ENCODE peak calls at places on chromosome 15, in eight cellular contexts. G is NCI-H524; E is activated CD4-positive, alpha-beta memory T cell treated with anti-CD3 and anti-CD28 coated beads for 36 hours; F is body of pancreas; J is AG04449; H is SW480; D is ELR; S is GM13976. T is an unnamed sample.

GRCh38 chr15:64461577-64462162 is 1.3 kb downstream of the ZNF609 start:
- DNase-seq in S (peak), G (no peak), J (no peak), H (no peak), D (no peak), E (peak), F (no peak), T (peak)

GRCh38 chr15:60218256-60218655 is 179.5 kb downstream of the ANXA2 start:
- DNase-seq in D (no peak), S (no peak), J (no peak), H (no peak), E (no peak), G (no peak), F (no peak), T (no peak)

GRCh38 chr15:58900628-58901027 is 32.9 kb downstream of the SLTM start:
- DNase-seq in H (no peak), E (no peak), G (no peak), D (no peak), J (no peak), S (no peak), F (no peak), T (no peak)

GRCh38 chr15:56957812-56958406 is 39.5 kb downstream of the TCF12 start:
- DNase-seq in F (no peak), G (no peak), J (no peak), H (no peak), D (no peak), S (no peak), E (no peak), T (no peak)

GRCh38 chr15:63826513-63826912 is 7.2 kb downstream of the HERC1 start:
- DNase-seq in J (no peak), H (peak), S (no peak), F (no peak), D (peak), G (no peak), E (no peak), T (peak)

GRCh38 chr15:71137138-71137518 is 21.9 kb downstream of the THSD4 start:
- DNase-seq in S (no peak), D (no peak), E (no peak), H (no peak), J (no peak), G (no peak), F (peak), T (no peak)

GRCh38 chr15:45802140-45802539 is 167.3 kb downstream of the SQOR start:
- DNase-seq in F (no peak), H (peak), D (no peak), S (no peak), E (no peak), J (no peak), G (no peak), T (peak)

GRCh38 chr15:29124581-29125381 is 144.8 kb downstream of the NSMCE3 start:
- DNase-seq in E (no peak), D (peak), F (no peak), S (no peak), H (no peak), G (no peak), J (peak), T (no peak)

GRCh38 chr15:51600114-51600513 is 22.5 kb downstream of the DMXL2 start:
- DNase-seq in F (no peak), D (peak), E (peak), G (no peak), H (peak), S (no peak), J (no peak), T (peak)

GRCh38 chr15:40441736-40442531 is 1.2 kb downstream of the BAHD1 start:
- DNase-seq in E (peak), F (no peak), J (no peak), D (no peak), G (no peak), H (no peak), S (peak), T (no peak)

GRCh38 chr15:31361764-31362120 is 35.1 kb downstream of the KLF13 start:
- DNase-seq in E (no peak), D (no peak), F (no peak), H (no peak), J (no peak), S (no peak), G (no peak), T (no peak)

GRCh38 chr15:49887604-49888340 is 231.3 kb downstream of the ATP8B4 start:
- DNase-seq in H (no peak), G (no peak), E (no peak), D (no peak), J (no peak), S (no peak), F (no peak), T (no peak)

GRCh38 chr15:40766906-40767837 is 2.6 kb upstream of the C15orf62 start:
- DNase-seq in J (no peak), S (no peak), G (no peak), F (no peak), H (no peak), D (peak), E (no peak), T (peak)

GRCh38 chr15:89462198-89462912 is 34.0 kb downstream of the RHCG start:
- DNase-seq in S (no peak), G (no peak), J (no peak), E (no peak), D (peak), H (peak), F (peak), T (peak)

GRCh38 chr15:92097473-92098178 is 244.1 kb downstream of the SLCO3A1 start:
- DNase-seq in J (no peak), H (peak), G (no peak), E (peak), S (peak), F (peak), D (peak), T (peak)

GRCh38 chr15:89888214-89888804 is 5.5 kb downstream of the AP3S2 start:
- DNase-seq in J (peak), E (no peak), S (no peak), G (peak), D (peak), H (peak), F (peak), T (peak)

GRCh38 chr15:72585659-72586058 is 68.8 kb upstream of the GOLGA6B start:
- DNase-seq in J (no peak), H (no peak), E (no peak), G (no peak), S (no peak), D (peak), F (no peak), T (peak)

GRCh38 chr15:69067296-69067695 is 52.8 kb downstream of the NOX5 start:
- DNase-seq in J (no peak), F (no peak), D (no peak), S (no peak), E (no peak), G (peak), H (no peak), T (no peak)

GRCh38 chr15:73150831-73151230 is 98.6 kb downstream of the NEO1 start:
- DNase-seq in S (no peak), H (no peak), F (no peak), G (no peak), J (no peak), D (no peak), E (no peak), T (no peak)

GRCh38 chr15:66249623-66250174 is 3.9 kb downstream of the MEGF11 start:
- DNase-seq in G (no peak), J (no peak), E (no peak), H (no peak), S (no peak), D (no peak), F (no peak), T (no peak)

GRCh38 chr15:62250176-62250575 is 85.1 kb upstream of the C2CD4B start:
- DNase-seq in G (peak), D (no peak), F (no peak), J (no peak), E (no peak), H (no peak), S (no peak), T (no peak)

GRCh38 chr15:23397779-23398178 is 43.2 kb downstream of the GOLGA8S start:
- DNase-seq in E (no peak), F (no peak), H (no peak), J (no peak), D (no peak), S (no peak), G (no peak), T (no peak)

GRCh38 chr15:99440551-99441426 is 125.0 kb upstream of the MEF2A start:
- DNase-seq in S (peak), F (peak), G (peak), H (no peak), J (no peak), E (no peak), D (no peak), T (no peak)

GRCh38 chr15:27796405-27797085 is 302.6 kb downstream of the OCA2 start:
- DNase-seq in S (no peak), H (no peak), E (no peak), J (no peak), F (no peak), G (no peak), D (no peak), T (no peak)

GRCh38 chr15:77144028-77144427 is 73.1 kb upstream of the TSPAN3 start:
- DNase-seq in G (no peak), S (no peak), J (peak), D (peak), E (no peak), F (no peak), H (no peak), T (no peak)

GRCh38 chr15:38818156-38818745 is 253.6 kb upstream of the RASGRP1 start:
- DNase-seq in S (no peak), H (no peak), G (no peak), J (no peak), D (no peak), E (no peak), F (no peak), T (no peak)

GRCh38 chr15:100959066-100960050 is 40.2 kb downstream of the LRRK1 start:
- DNase-seq in G (no peak), F (no peak), H (no peak), J (no peak), S (no peak), E (no peak), D (peak), T (no peak)

GRCh38 chr15:98177950-98178848 is 217.7 kb downstream of the ARRDC4 start:
- DNase-seq in H (peak), D (peak), E (peak), F (peak), J (peak), G (peak), S (peak), T (peak)

GRCh38 chr15:98826658-98827057 is 178.3 kb downstream of the IGF1R start:
- DNase-seq in D (no peak), E (no peak), S (no peak), G (no peak), J (no peak), F (no peak), H (no peak), T (no peak)

GRCh38 chr15:82966671-82967071 is 14.2 kb upstream of the HOMER2 start:
- DNase-seq in J (no peak), D (no peak), E (peak), S (no peak), G (no peak), F (no peak), H (no peak), T (no peak)

GRCh38 chr15:26179906-26180305 is 316.8 kb upstream of the ATP10A start:
- DNase-seq in G (peak), H (peak), J (no peak), S (no peak), E (no peak), D (no peak), F (no peak), T (peak)

GRCh38 chr15:23565395-23566069 is at the start of gene MKRN3:
- DNase-seq in S (no peak), D (peak), H (peak), G (peak), J (peak), F (peak), E (peak), T (no peak)

GRCh38 chr15:48493084-48493762 is 152.3 kb downstream of the FBN1 start:
- DNase-seq in E (no peak), S (no peak), H (no peak), F (no peak), J (peak), D (peak), G (no peak), T (peak)

GRCh38 chr15:73928971-73929627 is 2.8 kb downstream of the LOXL1 start:
- DNase-seq in E (no peak), H (no peak), J (no peak), S (no peak), D (no peak), F (no peak), G (peak), T (no peak)

GRCh38 chr15:45351229-45351628 is 27.1 kb downstream of the GATM start:
- DNase-seq in D (no peak), J (no peak), H (no peak), G (no peak), E (no peak), F (no peak), S (no peak), T (no peak)

GRCh38 chr15:71106802-71107500 is 8.3 kb upstream of the THSD4 start:
- DNase-seq in J (no peak), G (no peak), F (no peak), D (peak), E (no peak), S (no peak), H (peak), T (no peak)

GRCh38 chr15:54841906-54842305 is 354.8 kb downstream of the RSL24D1 start:
- DNase-seq in J (no peak), S (no peak), F (no peak), E (no peak), H (no peak), G (no peak), D (no peak), T (no peak)

GRCh38 chr15:88012233-88012632 is 244.3 kb downstream of the NTRK3 start:
- DNase-seq in G (no peak), J (no peak), D (no peak), H (no peak), S (no peak), F (no peak), E (no peak), T (no peak)